ENCODE peak calls at places on chromosomes 2 and 18, in six cellular contexts. Y is transverse colon, B is K562, L is ovary, J is A549, U is tibial nerve. A is an unnamed sample.
A peak's percentile ranks its signal among the peaks of the same experiment; 100 is the strongest.

GRCh38 chr2:215746507-215747243 is 266.7 kb downstream of the MREG start:
- DNase-seq in Y (no peak), B (no peak), L (no peak), J (no peak), U (no peak), A (no peak)

GRCh38 chr2:54871457-54872103 is 148.1 kb downstream of the EML6 start:
- DNase-seq in Y (no peak), B (no peak), L (no peak), J (no peak), U (no peak), A (no peak)

GRCh38 chr2:113084249-113085000 is 16.7 kb downstream of the IL1F10 start:
- DNase-seq in Y (no peak), B (no peak), L (no peak), J (no peak), U (no peak), A (no peak)

GRCh38 chr2:69937968-69938367 is 23.1 kb downstream of the MXD1 start:
- DNase-seq in Y (no peak), B (no peak), L (no peak), J (no peak), U (no peak), A (no peak)

GRCh38 chr2:160425394-160425793 is 68.2 kb downstream of the RBMS1 start:
- DNase-seq in Y (no peak), B (no peak), L (no peak), J (no peak), U (no peak), A (no peak)

GRCh38 chr2:73972846-73973245 is 11.9 kb upstream of the TET3 start:
- DNase-seq in Y (no peak), B (no peak), L (no peak), J (no peak), U (no peak), A (no peak)

GRCh38 chr2:54560146-54560881 is 104.2 kb downstream of the SPTBN1 start:
- DNase-seq in Y (peak; percentile 69), B (peak; percentile 54), L (no peak), J (peak; percentile 49), U (no peak), A (peak; percentile 87)

GRCh38 chr18:44851806-44852205 is 171.1 kb downstream of the SETBP1 start:
- DNase-seq in Y (no peak), B (no peak), L (no peak), J (no peak), U (no peak), A (no peak)

GRCh38 chr18:44458777-44459176 is 221.9 kb upstream of the SETBP1 start:
- DNase-seq in Y (no peak), B (no peak), L (no peak), J (no peak), U (no peak), A (no peak)

GRCh38 chr18:35553300-35553699 is 28.2 kb upstream of the GALNT1 start:
- DNase-seq in Y (no peak), B (no peak), L (no peak), J (no peak), U (no peak), A (no peak)

GRCh38 chr2:161077367-161078210 is 82.6 kb upstream of the TANK start:
- DNase-seq in Y (peak; percentile 20), B (no peak), L (no peak), J (no peak), U (no peak), A (no peak)

GRCh38 chr2:13581471-13581870 is 864.7 kb downstream of the TRIB2 start:
- DNase-seq in Y (no peak), B (no peak), L (no peak), J (no peak), U (no peak), A (no peak)

GRCh38 chr2:195486987-195487644 is 169.9 kb upstream of the SLC39A10 start:
- DNase-seq in Y (no peak), B (peak; percentile 89), L (no peak), J (peak; percentile 24), U (no peak), A (no peak)

GRCh38 chr2:23160006-23160405 is 225.0 kb upstream of the KLHL29 start:
- DNase-seq in Y (no peak), B (no peak), L (no peak), J (no peak), U (no peak), A (no peak)

GRCh38 chr2:74856004-74856578 is 22.2 kb downstream of the HK2 start:
- DNase-seq in Y (peak; percentile 67), B (no peak), L (no peak), J (no peak), U (no peak), A (no peak)

GRCh38 chr2:174820361-174820760 is 56.1 kb upstream of the CHRNA1 start:
- DNase-seq in Y (no peak), B (no peak), L (no peak), J (no peak), U (no peak), A (no peak)

GRCh38 chr2:111975053-111975552 is 76.7 kb downstream of the MERTK start:
- DNase-seq in Y (no peak), B (no peak), L (no peak), J (peak; percentile 33), U (no peak), A (no peak)

GRCh38 chr18:64333584-64333983 is 184.7 kb upstream of the LINC00305 start:
- DNase-seq in Y (no peak), B (no peak), L (no peak), J (no peak), U (no peak), A (no peak)

GRCh38 chr2:218860950-218861381 is 1.4 kb downstream of the WNT6 start:
- DNase-seq in Y (peak; percentile 34), B (peak; percentile 76), L (peak; percentile 51), J (no peak), U (peak; percentile 51), A (peak; percentile 87)

GRCh38 chr2:149329470-149330126 is 789 bp upstream of the LYPD6 start:
- DNase-seq in Y (peak; percentile 59), B (no peak), L (peak; percentile 34), J (peak; percentile 51), U (no peak), A (peak; percentile 66)

GRCh38 chr2:84919885-84920580 is 14.6 kb downstream of the TMSB10 start:
- DNase-seq in Y (peak; percentile 42), B (peak; percentile 81), L (peak; percentile 51), J (peak; percentile 88), U (no peak), A (peak; percentile 77)

GRCh38 chr2:120760446-120761135 is 24.9 kb downstream of the GLI2 start:
- DNase-seq in Y (no peak), B (no peak), L (peak; percentile 81), J (no peak), U (peak; percentile 50), A (peak; percentile 79)

GRCh38 chr18:79922971-79923411 is 28.5 kb downstream of the SLC66A2 start:
- DNase-seq in Y (peak; percentile 5), B (no peak), L (peak; percentile 19), J (no peak), U (no peak), A (peak; percentile 59)

GRCh38 chr2:195520671-195521155 is 136.3 kb upstream of the SLC39A10 start:
- DNase-seq in Y (no peak), B (no peak), L (no peak), J (peak; percentile 90), U (no peak), A (no peak)

GRCh38 chr2:5915926-5916325 is 223.7 kb downstream of the SOX11 start:
- DNase-seq in Y (no peak), B (peak; percentile 9), L (no peak), J (no peak), U (no peak), A (no peak)

DNA sequence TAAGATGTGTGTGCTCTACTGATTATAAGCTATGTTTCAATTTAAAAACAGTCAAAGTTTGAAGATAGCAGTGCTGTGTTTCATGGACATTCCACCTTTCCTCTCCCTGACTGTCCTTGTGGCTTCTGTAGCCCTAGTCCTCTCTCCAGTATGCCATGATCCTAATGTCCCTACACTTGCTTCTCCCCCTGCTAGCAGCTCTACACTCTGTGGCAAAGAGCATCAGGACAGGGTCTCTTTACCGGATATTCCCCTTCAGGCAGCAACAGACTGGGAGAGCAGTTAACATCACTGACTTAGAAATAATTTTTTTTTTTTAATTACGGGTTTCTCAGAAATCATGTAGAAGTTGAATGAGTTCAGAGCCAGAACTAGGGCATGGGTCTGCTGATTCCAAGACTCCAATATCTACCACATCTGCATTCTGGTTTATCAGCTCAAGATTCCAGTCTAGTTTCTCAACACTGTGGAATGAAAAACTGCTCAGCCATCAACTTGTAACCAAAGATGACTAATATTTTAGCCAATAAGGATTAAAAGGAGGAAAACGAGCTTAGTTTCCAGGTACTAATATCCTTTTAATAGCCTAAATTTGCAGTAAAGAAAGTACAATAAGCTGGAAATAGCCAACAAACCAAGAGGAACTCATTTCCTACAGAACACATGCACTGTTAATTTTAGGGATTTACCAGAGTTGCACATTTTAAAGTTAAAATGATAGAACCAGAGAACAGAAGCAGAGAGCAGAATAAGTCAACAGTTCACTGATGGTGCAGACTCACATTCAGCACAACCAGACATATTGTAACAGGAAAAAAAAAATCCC is 45.2 kb downstream of the TMEM131 start:
- DNase-seq in Y (no peak), B (no peak), L (no peak), J (no peak), U (no peak), A (no peak)
- H3K27ac ChIP-seq in Y (no peak overlapping the region), B (no peak overlapping the region), L (no peak overlapping the region), J (no peak overlapping the region), U (no peak overlapping the region), A (no peak overlapping the region)

DNA sequence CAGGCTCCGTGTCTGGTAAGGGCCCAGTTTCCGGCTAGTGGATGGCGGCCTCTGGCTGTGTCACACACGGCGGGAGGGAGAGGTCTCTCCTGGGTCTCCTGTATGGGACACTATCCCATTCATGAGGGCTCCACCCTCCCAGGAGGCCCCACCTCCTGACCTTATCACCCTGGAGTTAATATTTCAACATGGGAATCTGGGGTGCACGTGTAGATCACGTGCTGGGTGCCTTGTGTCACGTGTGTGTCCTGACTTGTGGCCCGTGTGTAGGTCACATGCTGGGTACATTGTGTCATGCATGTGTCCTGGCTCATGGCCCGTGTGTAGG is 9.9 kb downstream of the NEU4 start:
- DNase-seq in Y (peak; percentile 72), B (no peak), L (no peak), J (no peak), U (no peak), A (peak; percentile 30)
- TF ChIP-seq EP300 in Y (no peak), B (no peak), L (no peak), J (no peak), U (no peak), A (no peak)

GRCh38 chr2:133713049-133713580 is 144.9 kb upstream of the NCKAP5 start:
- DNase-seq in Y (no peak), B (no peak), L (no peak), J (no peak), U (no peak), A (no peak)
- H3K27ac ChIP-seq in Y (no peak overlapping the region), B (no peak overlapping the region), L (no peak overlapping the region), J (no peak overlapping the region), U (no peak overlapping the region), A (no peak overlapping the region)

GRCh38 chr2:225319872-225320271 is 79.6 kb upstream of the NYAP2 start:
- DNase-seq in Y (no peak), B (no peak), L (no peak), J (no peak), U (no peak), A (no peak)

GRCh38 chr2:225317191-225317590 is 82.3 kb upstream of the NYAP2 start:
- DNase-seq in Y (no peak), B (no peak), L (no peak), J (no peak), U (no peak), A (no peak)

DNA sequence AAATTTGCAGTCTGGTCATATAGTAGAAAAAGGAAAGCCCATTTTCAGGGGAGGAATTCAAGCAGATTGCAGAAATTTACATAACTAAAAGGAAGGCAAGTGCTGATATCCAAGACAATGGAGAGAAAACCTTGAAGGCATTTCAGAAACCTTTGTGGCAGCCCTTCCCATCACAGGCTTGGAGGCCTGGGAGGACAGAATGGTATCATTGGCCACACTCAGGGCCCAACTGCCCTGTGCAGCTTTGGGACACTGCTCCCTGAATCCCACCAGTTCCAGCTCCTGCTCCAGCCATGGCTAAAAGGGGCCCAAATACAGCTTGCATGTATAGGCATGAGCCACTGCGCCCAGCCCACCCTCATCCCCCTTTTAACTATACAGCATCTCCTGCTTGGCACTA is 81.1 kb upstream of the NYAP2 start:
- DNase-seq in Y (no peak), B (no peak), L (no peak), J (no peak), U (no peak), A (no peak)
- TF ChIP-seq EP300 in Y (no peak), B (no peak), L (no peak), J (no peak), U (no peak), A (no peak)

A was measured in sigmoid colon.